ENCODE peak calls at places on chromosomes 12 and 14, in seven cellular contexts. F, M, X, G, V, W and D are unnamed samples.

GRCh38 chr14:97838986-97839385 is 1041.8 kb downstream of the VRK1 start:
- DNase-seq in G (no peak), M (no peak), W (no peak), F (no peak), X (no peak), V (no peak), D (no peak)

GRCh38 chr14:54529811-54530210 is 20.1 kb downstream of the CGRRF1 start:
- DNase-seq in X (no peak), W (no peak), G (peak), M (no peak), V (no peak), F (peak), D (no peak)

GRCh38 chr12:110141389-110141788 is 17.2 kb downstream of the IFT81 start:
- DNase-seq in X (no peak), M (no peak), G (peak), W (no peak), F (peak), V (no peak), D (no peak)

GRCh38 chr12:3492868-3493224 is 1.8 kb downstream of the PRMT8 start:
- DNase-seq in V (no peak), W (no peak), G (no peak), X (no peak), F (no peak), M (no peak), D (no peak)

GRCh38 chr12:94590428-94590827 is 59.9 kb downstream of the TMCC3 start:
- DNase-seq in F (peak), G (no peak), M (no peak), W (no peak), V (no peak), X (no peak), D (peak)

GRCh38 chr14:105487986-105488777 is 1.5 kb downstream of the CRIP1 start:
- DNase-seq in V (peak), G (no peak), W (no peak), M (no peak), X (no peak), F (no peak), D (no peak)

GRCh38 chr14:90398315-90398811 is 1.5 kb downstream of the CALM1 start:
- DNase-seq in X (peak), W (peak), M (peak), F (no peak), V (peak), G (peak), D (peak)

GRCh38 chr14:39875028-39875427 is 442.8 kb upstream of the FBXO33 start:
- DNase-seq in M (no peak), F (no peak), V (no peak), X (no peak), W (no peak), G (no peak), D (no peak)

GRCh38 chr14:41663478-41663845 is 56.8 kb downstream of the LRFN5 start:
- DNase-seq in F (peak), X (no peak), M (no peak), G (peak), W (no peak), V (no peak), D (no peak)